ENCODE peak calls at places on chromosomes 12 and 14, in ten cellular contexts. D, Q, M, Y, K, O, X, N, V and Z are unnamed samples.

GRCh38 chr14:72884386-72884785 is 9.5 kb downstream of the DPF3 start:
- DNase-seq in D (no peak), Q (no peak), M (no peak), Y (no peak), K (no peak), O (no peak), X (no peak), N (no peak), V (no peak), Z (no peak)

GRCh38 chr14:68379510-68380303 is 413.2 kb downstream of the ZFP36L1 start:
- DNase-seq in D (no peak), Q (no peak), M (no peak), Y (no peak), K (no peak), O (no peak), X (no peak), N (peak; percentile 60), V (no peak), Z (no peak)

GRCh38 chr14:53217283-53217994 is 64.3 kb upstream of the DDHD1 start:
- DNase-seq in D (peak; percentile 92), Q (peak; percentile 86), M (peak; percentile 70), Y (peak; percentile 81), K (peak; percentile 71), O (peak; percentile 51), X (peak; percentile 94), N (peak; percentile 80), V (peak; percentile 41), Z (peak; percentile 2)

GRCh38 chr12:52029686-52030085 is 21.6 kb upstream of the NR4A1 start:
- DNase-seq in D (peak; percentile 88), Q (no peak), M (no peak), Y (no peak), K (no peak), O (no peak), X (no peak), N (peak; percentile 41), V (no peak), Z (no peak)

GRCh38 chr12:66144796-66145754 is 14.5 kb upstream of the LLPH start:
- DNase-seq in D (peak; percentile 24), Q (no peak), M (peak; percentile 66), Y (no peak), K (no peak), O (peak; percentile 85), X (no peak), N (no peak), V (peak; percentile 26), Z (no peak)

GRCh38 chr12:123965382-123965781 is 7.2 kb downstream of the CCDC92 start:
- DNase-seq in D (no peak), Q (no peak), M (no peak), Y (no peak), K (no peak), O (no peak), X (no peak), N (no peak), V (no peak), Z (no peak)

GRCh38 chr14:35549551-35549950 is 15.6 kb downstream of the INSM2 start:
- DNase-seq in D (no peak), Q (no peak), M (no peak), Y (no peak), K (no peak), O (no peak), X (no peak), N (no peak), V (no peak), Z (no peak)

GRCh38 chr12:23049180-23049579 is 424.2 kb downstream of the ETNK1 start:
- DNase-seq in D (no peak), Q (no peak), M (no peak), Y (no peak), K (no peak), O (peak; percentile 5), X (no peak), N (no peak), V (no peak), Z (no peak)

GRCh38 chr12:122126713-122127597 is 47.1 kb downstream of the IL31 start:
- DNase-seq in D (peak; percentile 66), Q (peak; percentile 52), M (no peak), Y (peak; percentile 72), K (no peak), O (no peak), X (no peak), N (no peak), V (no peak), Z (no peak)

DNA sequence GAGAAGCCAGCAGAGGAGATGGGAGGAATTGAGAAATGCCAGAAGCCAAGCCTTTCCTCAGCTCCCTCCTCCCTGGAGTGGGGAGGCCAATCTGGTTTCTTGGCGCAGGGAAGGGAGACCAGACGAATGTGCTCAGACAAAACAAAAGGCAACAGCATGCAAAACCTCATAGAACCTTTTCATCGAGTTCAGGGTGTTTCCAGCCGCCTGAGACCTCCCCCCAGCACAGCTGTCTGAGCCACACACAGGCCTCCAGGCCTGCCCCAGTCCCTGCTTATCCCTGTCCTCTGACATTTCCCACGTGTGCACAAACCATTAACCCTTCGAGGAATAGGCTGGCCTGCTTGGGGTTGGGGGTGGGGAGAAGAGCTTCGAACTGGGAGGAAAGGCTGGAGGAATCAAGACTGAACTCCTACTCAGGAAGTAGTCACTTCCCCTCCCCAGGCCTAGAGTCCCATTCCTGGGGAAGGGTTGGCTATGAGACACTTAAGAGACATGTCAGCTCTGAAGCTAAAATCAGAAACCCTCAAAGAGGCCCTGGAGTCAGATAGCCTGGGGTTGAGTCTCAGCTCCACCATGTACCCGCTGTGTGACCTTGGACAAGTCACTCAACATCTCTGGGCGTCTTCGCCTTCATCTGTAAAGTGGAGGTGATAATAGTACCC is 10.7 kb downstream of the TBX3 start:
- DNase-seq in D (peak; percentile 89), Q (no peak), M (no peak), Y (no peak), K (no peak), O (peak; percentile 98), X (no peak), N (no peak), V (peak; percentile 77), Z (no peak)
- H3K27me3 ChIP-seq in D (no peaks in the 10 kb centered on the region), Q (no peaks in the 10 kb centered on the region), M (no peaks in the 10 kb centered on the region), Y (no peaks in the 10 kb centered on the region), K (no peaks in the 10 kb centered on the region), O (no peaks in the 10 kb centered on the region), X (peaks cover 39% of the 10 kb centered on the region), N (no peaks in the 10 kb centered on the region), V (no peaks in the 10 kb centered on the region), Z (no peaks in the 10 kb centered on the region)

GRCh38 chr12:129902371-129903091 is 1.3 kb downstream of the TMEM132D start:
- DNase-seq in D (no peak), Q (no peak), M (no peak), Y (no peak), K (no peak), O (no peak), X (no peak), N (no peak), V (no peak), Z (no peak)
- H3K4me3 ChIP-seq in D (no peak overlapping the region), Q (no peak overlapping the region), M (no peak overlapping the region), Y (no peak overlapping the region), K (no peak overlapping the region), O (no peak overlapping the region), X (no peak overlapping the region), N (no peak overlapping the region), V (no peak overlapping the region), Z (no peak overlapping the region)

GRCh38 chr12:6526201-6526600 is 8.1 kb upstream of the GAPDH start:
- DNase-seq in D (no peak), Q (no peak), M (no peak), Y (no peak), K (no peak), O (no peak), X (no peak), N (no peak), V (no peak), Z (no peak)
- H3K36me3 ChIP-seq in D (peaks cover 100% of the 10 kb centered on the region), Q (peaks cover 96% of the 10 kb centered on the region), M (peaks cover 96% of the 10 kb centered on the region), Y (no peaks in the 10 kb centered on the region), K (peaks cover 78% of the 10 kb centered on the region), O (peaks cover 35% of the 10 kb centered on the region), X (peaks cover 97% of the 10 kb centered on the region), N (peaks cover 96% of the 10 kb centered on the region), V (no peaks in the 10 kb centered on the region), Z (peaks cover 51% of the 10 kb centered on the region)

GRCh38 chr12:53066594-53066978 is 12.6 kb downstream of the SPRYD3 start:
- DNase-seq in D (no peak), Q (no peak), M (peak; percentile 59), Y (no peak), K (no peak), O (no peak), X (peak; percentile 60), N (no peak), V (peak; percentile 33), Z (no peak)
- H3K27me3 ChIP-seq in D (no peaks in the 10 kb centered on the region), Q (no peaks in the 10 kb centered on the region), M (no peaks in the 10 kb centered on the region), Y (no peaks in the 10 kb centered on the region), K (no peaks in the 10 kb centered on the region), O (no peaks in the 10 kb centered on the region), X (no peaks in the 10 kb centered on the region), N (no peaks in the 10 kb centered on the region), V (no peaks in the 10 kb centered on the region), Z (no peaks in the 10 kb centered on the region)

DNA sequence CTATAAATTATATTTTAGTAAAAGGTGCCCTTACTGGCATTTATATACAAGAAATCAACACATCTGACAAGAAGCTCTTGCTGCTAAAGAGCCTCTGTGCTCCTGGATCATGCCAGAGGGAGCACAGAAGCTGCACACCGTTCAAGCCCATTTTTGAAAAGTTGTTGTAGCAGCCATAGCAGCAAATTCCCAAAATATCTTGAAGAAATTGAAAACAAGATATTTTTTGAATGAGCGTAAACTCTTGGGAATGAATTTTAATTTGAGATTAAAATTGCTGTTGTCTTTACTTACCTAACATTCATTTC is 540 bp upstream of the CLEC2D start:
- DNase-seq in D (no peak), Q (no peak), M (no peak), Y (no peak), K (no peak), O (no peak), X (no peak), N (no peak), V (no peak), Z (no peak)
- H3K4me3 ChIP-seq in D (no peak overlapping the region), Q (no peak overlapping the region), M (no peak overlapping the region), Y (no peak overlapping the region), K (no peak overlapping the region), O (no peak overlapping the region), X (no peak overlapping the region), N (no peak overlapping the region), V (no peak overlapping the region), Z (no peak overlapping the region)

GRCh38 chr12:94566345-94566744 is 84.0 kb downstream of the TMCC3 start:
- DNase-seq in D (no peak), Q (no peak), M (no peak), Y (no peak), K (no peak), O (no peak), X (no peak), N (no peak), V (no peak), Z (no peak)

GRCh38 chr12:94571556-94571955 is 78.8 kb downstream of the TMCC3 start:
- DNase-seq in D (peak; percentile 39), Q (no peak), M (no peak), Y (peak; percentile 91), K (no peak), O (peak; percentile 84), X (no peak), N (peak; percentile 69), V (peak; percentile 23), Z (no peak)

GRCh38 chr12:94567784-94568183 is 82.6 kb downstream of the TMCC3 start:
- DNase-seq in D (no peak), Q (no peak), M (no peak), Y (no peak), K (no peak), O (no peak), X (no peak), N (no peak), V (no peak), Z (no peak)

GRCh38 chr12:94565683-94566082 is 84.7 kb downstream of the TMCC3 start:
- DNase-seq in D (no peak), Q (no peak), M (no peak), Y (no peak), K (no peak), O (no peak), X (no peak), N (no peak), V (no peak), Z (no peak)

GRCh38 chr12:94570161-94570560 is 80.2 kb downstream of the TMCC3 start:
- DNase-seq in D (no peak), Q (no peak), M (no peak), Y (no peak), K (no peak), O (peak; percentile 19), X (no peak), N (peak; percentile 24), V (no peak), Z (no peak)
- H3K36me3 ChIP-seq in D (no peaks in the 10 kb centered on the region), Q (no peaks in the 10 kb centered on the region), M (no peaks in the 10 kb centered on the region), Y (no peaks in the 10 kb centered on the region), K (no peaks in the 10 kb centered on the region), O (no peaks in the 10 kb centered on the region), X (no peaks in the 10 kb centered on the region), N (no peaks in the 10 kb centered on the region), V (no peaks in the 10 kb centered on the region), Z (no peaks in the 10 kb centered on the region)